ENCODE peak calls at places on chromosomes 1 and 21, in four cellular contexts. C is cardiac muscle cell, T is A549, B is choroid plexus epithelial cell. D is an unnamed sample.

GRCh38 chr1:15046487-15047165 is 106.9 kb upstream of the TMEM51 start:
- DNase-seq in C (peak; percentile 88), T (peak; percentile 66), B (peak; percentile 87), D (peak; percentile 79)

GRCh38 chr1:3248416-3249141 is 179.6 kb downstream of the PRDM16 start:
- DNase-seq in C (no peak), T (no peak), B (no peak), D (no peak)

GRCh38 chr1:219276029-219276738 is 102.5 kb downstream of the LYPLAL1 start:
- DNase-seq in C (no peak), T (no peak), B (no peak), D (no peak)

GRCh38 chr1:20732588-20733360 is at the start of gene SH2D5:
- DNase-seq in C (peak; percentile 95), T (peak; percentile 93), B (peak; percentile 98), D (peak; percentile 99)

GRCh38 chr1:24948072-24948827 is 18.2 kb upstream of the RUNX3 start:
- DNase-seq in C (no peak), T (no peak), B (no peak), D (no peak)

GRCh38 chr1:41662656-41663437 is 178.4 kb upstream of the EDN2 start:
- DNase-seq in C (peak; percentile 68), T (peak; percentile 23), B (peak; percentile 56), D (peak; percentile 41)

GRCh38 chr1:92790867-92791266 is 6.0 kb upstream of the EVI5 start:
- DNase-seq in C (no peak), T (no peak), B (no peak), D (no peak)

GRCh38 chr1:76075877-76076276 is 1.3 kb downstream of the ST6GALNAC3 start:
- DNase-seq in C (peak; percentile 38), T (no peak), B (peak; percentile 57), D (peak; percentile 20)

GRCh38 chr1:79431341-79431740 is 424.8 kb upstream of the ADGRL4 start:
- DNase-seq in C (no peak), T (no peak), B (no peak), D (no peak)

GRCh38 chr1:170200665-170201397 is 55.1 kb downstream of the NTMT2 start:
- DNase-seq in C (peak; percentile 46), T (no peak), B (peak; percentile 65), D (no peak)

GRCh38 chr1:154453577-154454352 is 48.3 kb upstream of the TDRD10 start:
- DNase-seq in C (peak; percentile 70), T (no peak), B (peak; percentile 75), D (peak; percentile 78)

GRCh38 chr1:4796999-4797375 is 142.6 kb downstream of the AJAP1 start:
- DNase-seq in C (no peak), T (no peak), B (no peak), D (no peak)

GRCh38 chr1:237702161-237702560 is 188.6 kb downstream of the ZP4 start:
- DNase-seq in C (no peak), T (no peak), B (no peak), D (no peak)

GRCh38 chr1:242431786-242432185 is 92.7 kb downstream of the PLD5 start:
- DNase-seq in C (no peak), T (no peak), B (no peak), D (no peak)

GRCh38 chr1:20725189-20726106 is 7.1 kb downstream of the SH2D5 start:
- DNase-seq in C (peak; percentile 25), T (no peak), B (peak; percentile 45), D (peak; percentile 77)

GRCh38 chr1:114316204-114316603 is 162.5 kb upstream of the SYT6 start:
- DNase-seq in C (no peak), T (no peak), B (no peak), D (no peak)

GRCh38 chr1:193348126-193349045 is 162.0 kb upstream of the B3GALT2 start:
- DNase-seq in C (peak; percentile 44), T (no peak), B (peak; percentile 73), D (peak; percentile 13)

GRCh38 chr1:226097866-226098625 is 35.5 kb downstream of the H3-3A start:
- DNase-seq in C (peak; percentile 90), T (no peak), B (peak; percentile 51), D (peak; percentile 94)

GRCh38 chr1:206808615-206809014 is 36.3 kb upstream of the IL10 start:
- DNase-seq in C (peak; percentile 71), T (peak; percentile 30), B (peak; percentile 69), D (peak; percentile 59)

GRCh38 chr21:36113647-36114428 is 21.0 kb upstream of the CBR3 start:
- DNase-seq in C (no peak), T (peak; percentile 61), B (no peak), D (peak; percentile 66)

GRCh38 chr1:53804791-53805505 is 33.1 kb downstream of the NDC1 start:
- DNase-seq in C (no peak), T (no peak), B (no peak), D (peak; percentile 9)

GRCh38 chr1:206461602-206462455 is 8.4 kb upstream of the IKBKE start:
- DNase-seq in C (peak; percentile 84), T (peak; percentile 66), B (peak; percentile 85), D (peak; percentile 80)

GRCh38 chr1:200146100-200146499 is 118.6 kb downstream of the NR5A2 start:
- DNase-seq in C (no peak), T (no peak), B (no peak), D (no peak)

GRCh38 chr1:226215239-226215638 is 8.2 kb upstream of the MIXL1 start:
- DNase-seq in C (no peak), T (no peak), B (no peak), D (no peak)

GRCh38 chr1:77509051-77509492 is 173.4 kb downstream of the ZZZ3 start:
- DNase-seq in C (peak; percentile 35), T (no peak), B (no peak), D (no peak)

GRCh38 chr1:76786232-76786631 is 81.0 kb upstream of the ST6GALNAC5 start:
- DNase-seq in C (no peak), T (no peak), B (no peak), D (no peak)

GRCh38 chr1:151980287-151981177 is 13.1 kb downstream of the S100A10 start:
- DNase-seq in C (peak; percentile 72), T (no peak), B (no peak), D (peak; percentile 47)

GRCh38 chr1:176206006-176206960 is 803 bp downstream of the COP1 start:
- DNase-seq in C (peak; percentile 46), T (peak; percentile 52), B (peak; percentile 49), D (peak; percentile 55)

GRCh38 chr21:44370027-44370735 is 16.8 kb downstream of the TRPM2 start:
- DNase-seq in C (peak; percentile 2), T (peak; percentile 24), B (peak; percentile 3), D (peak; percentile 28)

GRCh38 chr1:4977701-4978100 is 323.3 kb downstream of the AJAP1 start:
- DNase-seq in C (no peak), T (no peak), B (no peak), D (no peak)

GRCh38 chr21:45542242-45542666 is at the start of gene SLC19A1:
- DNase-seq in C (peak; percentile 69), T (peak; percentile 48), B (peak; percentile 54), D (peak; percentile 68)

GRCh38 chr21:45541221-45542039 is 810 bp downstream of the SLC19A1 start:
- DNase-seq in C (peak; percentile 71), T (peak; percentile 52), B (peak; percentile 47), D (peak; percentile 75)

GRCh38 chr21:45539796-45540600 is 2.2 kb downstream of the SLC19A1 start:
- DNase-seq in C (no peak), T (no peak), B (no peak), D (no peak)

GRCh38 chr21:45539046-45539795 is 3.0 kb downstream of the SLC19A1 start:
- DNase-seq in C (no peak), T (no peak), B (no peak), D (no peak)

DNA sequence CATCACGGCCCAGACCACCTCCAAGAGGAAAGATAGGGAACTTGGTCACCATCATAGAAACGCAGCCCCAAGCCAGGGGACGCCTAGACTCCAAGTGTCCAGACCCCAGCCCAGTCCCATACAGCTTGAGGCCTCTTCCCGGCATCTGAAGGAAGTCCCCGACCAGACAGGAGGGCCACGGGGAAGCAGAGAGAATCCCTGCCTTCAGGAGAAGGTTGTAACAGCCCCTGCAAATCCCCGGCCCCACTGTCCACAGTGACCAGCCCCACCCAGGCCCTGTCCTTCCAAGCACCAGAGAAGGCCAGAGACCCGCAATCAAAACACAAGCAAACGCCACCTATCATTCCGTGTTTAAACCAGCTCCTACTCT is 1.7 kb downstream of the SLC19A1 start:
- DNase-seq in C (no peak), T (no peak), B (no peak), D (no peak)
- H3K4me3 ChIP-seq in C (no peak overlapping the region), T (no peak overlapping the region), B (no peak overlapping the region), D (no peak overlapping the region)

GRCh38 chr1:10529772-10530171 is 55.0 kb downstream of the PEX14 start:
- DNase-seq in C (no peak), T (no peak), B (no peak), D (peak; percentile 33)

GRCh38 chr1:10529096-10529495 is 54.3 kb downstream of the PEX14 start:
- DNase-seq in C (no peak), T (no peak), B (no peak), D (no peak)

GRCh38 chr1:10528066-10529014 is 53.6 kb downstream of the PEX14 start:
- DNase-seq in C (peak; percentile 81), T (peak; percentile 60), B (peak; percentile 68), D (peak; percentile 93)

GRCh38 chr1:10530756-10531155 is 56.0 kb downstream of the PEX14 start:
- DNase-seq in C (peak; percentile 66), T (no peak), B (peak; percentile 73), D (no peak)

GRCh38 chr1:10530281-10530740 is 55.6 kb downstream of the PEX14 start:
- DNase-seq in C (peak; percentile 77), T (no peak), B (peak; percentile 79), D (peak; percentile 76)
- TF ChIP-seq CTCF in C (peak; percentile 90), T (peak; percentile 29), B (peak; percentile 92), D (peak; percentile 76)

GRCh38 chr1:11650331-11650991 is 3.8 kb downstream of the FBXO2 start:
- DNase-seq in C (peak; percentile 81), T (peak; percentile 84), B (peak; percentile 67), D (peak; percentile 76)
- H3K4me3 ChIP-seq in C (no peak overlapping the region), T (peak overlapping the region; percentile 26), B (peak overlapping the region; percentile 20), D (no peak overlapping the region)

DNA sequence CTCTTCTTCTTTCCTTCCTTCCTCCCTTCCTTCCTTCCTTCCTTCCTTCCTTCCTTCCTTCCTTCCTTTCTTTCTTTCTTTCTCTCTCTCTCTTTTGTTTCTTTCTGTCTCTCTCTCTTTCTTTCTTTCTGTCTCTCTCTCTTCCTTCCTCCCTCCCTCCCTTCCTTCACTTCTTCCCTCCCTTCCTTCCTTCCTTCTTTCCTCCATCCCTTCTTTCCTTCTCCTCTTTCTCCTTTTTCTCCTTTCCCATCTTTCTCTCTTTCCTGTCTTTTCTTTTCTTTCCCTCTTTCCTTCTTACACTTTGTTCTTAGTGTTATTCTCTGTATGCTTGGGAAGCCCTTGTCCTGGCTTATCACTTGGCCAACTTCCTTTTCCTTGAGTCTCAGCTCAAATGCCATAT is 72.5 kb upstream of the MPC2 start:
- DNase-seq in C (peak; percentile 22), T (no peak), B (no peak), D (no peak)
- TF ChIP-seq CTCF in C (no peak), T (no peak), B (no peak), D (no peak)

DNA sequence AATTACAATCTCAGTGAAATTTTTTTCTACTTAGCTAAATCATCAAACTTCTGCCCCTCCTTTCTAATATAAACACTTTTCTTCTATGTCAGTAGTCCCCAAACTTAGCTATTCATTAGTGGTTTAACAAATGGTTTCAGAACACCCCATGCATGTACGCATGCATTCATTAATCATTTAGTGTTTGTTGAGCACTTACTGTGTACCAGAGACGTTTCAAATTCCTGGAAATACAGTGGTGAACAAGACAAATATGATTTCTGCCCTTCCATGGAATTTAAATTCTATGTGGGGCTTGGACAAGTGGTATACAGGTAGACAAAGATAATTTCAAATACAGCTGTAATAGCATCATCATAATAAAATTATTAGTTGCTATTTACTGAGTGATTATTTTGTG is 1.5 kb downstream of the ZBTB40 start:
- DNase-seq in C (no peak), T (no peak), B (no peak), D (no peak)
- H3K4me3 ChIP-seq in C (no peak overlapping the region), T (peak overlapping the region; percentile 72), B (no peak overlapping the region), D (peak overlapping the region; percentile 87)

GRCh38 chr1:34549199-34549598 is 205.6 kb upstream of the GJB5 start:
- DNase-seq in C (no peak), T (peak; percentile 11), B (no peak), D (peak; percentile 21)
- TF ChIP-seq CTCF in C (no peak), T (no peak), B (no peak), D (no peak)